ENCODE peak calls at places on chromosomes 4 and X, in four cellular contexts. R is K562, I is GM12878, A is HL-60. Q is an unnamed sample.

GRCh38 chr4:122480023-122480422 is 23.5 kb upstream of the IL2 start:
- DNase-seq in R (no peak), I (no peak), A (no peak), Q (no peak)

GRCh38 chrX:9339603-9340569 is 125.0 kb upstream of the TBL1X start:
- DNase-seq in R (no peak), I (no peak), A (no peak), Q (no peak)

GRCh38 chr4:87038837-87039715 is 104.3 kb downstream of the AFF1 start:
- DNase-seq in R (no peak), I (no peak), A (no peak), Q (no peak)

GRCh38 chrX:784829-785228 is 154.2 kb downstream of the SHOX start:
- DNase-seq in R (no peak), I (no peak), A (no peak), Q (no peak)

GRCh38 chr4:87410669-87411068 is 11.7 kb upstream of the NUDT9 start:
- DNase-seq in R (no peak), I (no peak), A (no peak), Q (no peak)

GRCh38 chr4:103204114-103204513 is 6.0 kb upstream of the CENPE start:
- DNase-seq in R (no peak), I (no peak), A (no peak), Q (no peak)

GRCh38 chr4:7361256-7361655 is 73.5 kb downstream of the PSAPL1 start:
- DNase-seq in R (no peak), I (no peak), A (no peak), Q (no peak)

GRCh38 chr4:164408831-164409230 is 345.1 kb upstream of the SMIM31 start:
- DNase-seq in R (no peak), I (no peak), A (no peak), Q (no peak)

GRCh38 chr4:4762909-4763814 is 96.3 kb upstream of the MSX1 start:
- DNase-seq in R (no peak), I (peak; percentile 86), A (no peak), Q (peak; percentile 59)

GRCh38 chr4:142743071-142743825 is 102.9 kb downstream of the INPP4B start:
- DNase-seq in R (no peak), I (no peak), A (no peak), Q (no peak)

GRCh38 chrX:54891573-54891972 is 29.1 kb upstream of the TRO start:
- DNase-seq in R (peak; percentile 16), I (no peak), A (peak; percentile 0), Q (no peak)

GRCh38 chr4:56530269-56531148 is 24.9 kb downstream of the ARL9 start:
- DNase-seq in R (peak; percentile 99), I (no peak), A (peak; percentile 40), Q (peak; percentile 58)

GRCh38 chrX:40887476-40887875 is 152.1 kb upstream of the MED14 start:
- DNase-seq in R (no peak), I (no peak), A (no peak), Q (no peak)

GRCh38 chr4:48015678-48016077 is 803 bp downstream of the CNGA1 start:
- DNase-seq in R (no peak), I (no peak), A (no peak), Q (no peak)

GRCh38 chr4:8525383-8526120 is 54.6 kb upstream of the GPR78 start:
- DNase-seq in R (no peak), I (no peak), A (no peak), Q (no peak)

GRCh38 chr4:71304289-71304850 is 34.5 kb upstream of the SLC4A4 start:
- DNase-seq in R (no peak), I (no peak), A (no peak), Q (no peak)

GRCh38 chr4:15327311-15328298 is 100.2 kb upstream of the C1QTNF7 start:
- DNase-seq in R (no peak), I (no peak), A (no peak), Q (no peak)

GRCh38 chr4:11904117-11904535 is 475.4 kb upstream of the HS3ST1 start:
- DNase-seq in R (no peak), I (no peak), A (no peak), Q (no peak)

GRCh38 chr4:140085924-140086323 is 68.1 kb downstream of the MAML3 start:
- DNase-seq in R (no peak), I (no peak), A (no peak), Q (no peak)

GRCh38 chr4:7254736-7255487 is 62.6 kb downstream of the SORCS2 start:
- DNase-seq in R (no peak), I (peak; percentile 54), A (no peak), Q (peak; percentile 39)

GRCh38 chrX:12970691-12971202 is 4.2 kb upstream of the TMSB4X start:
- DNase-seq in R (no peak), I (peak; percentile 55), A (no peak), Q (no peak)

GRCh38 chrX:17405225-17405969 is 30.4 kb downstream of the NHS start:
- DNase-seq in R (no peak), I (no peak), A (no peak), Q (no peak)

GRCh38 chr4:73446336-73446938 is 10.4 kb downstream of the AFP start:
- DNase-seq in R (peak; percentile 41), I (no peak), A (peak; percentile 12), Q (peak; percentile 7)

GRCh38 chr4:8844976-8845690 is 26.5 kb downstream of the HMX1 start:
- DNase-seq in R (no peak), I (no peak), A (no peak), Q (no peak)

GRCh38 chr4:142656178-142656577 is 189.9 kb downstream of the INPP4B start:
- DNase-seq in R (no peak), I (no peak), A (no peak), Q (no peak)

GRCh38 chrX:96705905-96706304 is 21.3 kb downstream of the DIAPH2 start:
- DNase-seq in R (no peak), I (no peak), A (no peak), Q (no peak)

GRCh38 chr4:184000457-184001395 is 95.6 kb downstream of the STOX2 start:
- DNase-seq in R (no peak), I (no peak), A (no peak), Q (no peak)

GRCh38 chr4:7964459-7964858 is 24.8 kb upstream of the AFAP1 start:
- DNase-seq in R (no peak), I (no peak), A (no peak), Q (no peak)

GRCh38 chr4:151021637-151022334 is 6.7 kb upstream of the LRBA start:
- DNase-seq in R (no peak), I (no peak), A (no peak), Q (no peak)

GRCh38 chrX:129310000-129310399 is 213.3 kb downstream of the SMARCA1 start:
- DNase-seq in R (no peak), I (no peak), A (no peak), Q (no peak)
- TF ChIP-seq SPI1 in R (no peak), I (no peak), A (no peak), Q (no peak)

DNA sequence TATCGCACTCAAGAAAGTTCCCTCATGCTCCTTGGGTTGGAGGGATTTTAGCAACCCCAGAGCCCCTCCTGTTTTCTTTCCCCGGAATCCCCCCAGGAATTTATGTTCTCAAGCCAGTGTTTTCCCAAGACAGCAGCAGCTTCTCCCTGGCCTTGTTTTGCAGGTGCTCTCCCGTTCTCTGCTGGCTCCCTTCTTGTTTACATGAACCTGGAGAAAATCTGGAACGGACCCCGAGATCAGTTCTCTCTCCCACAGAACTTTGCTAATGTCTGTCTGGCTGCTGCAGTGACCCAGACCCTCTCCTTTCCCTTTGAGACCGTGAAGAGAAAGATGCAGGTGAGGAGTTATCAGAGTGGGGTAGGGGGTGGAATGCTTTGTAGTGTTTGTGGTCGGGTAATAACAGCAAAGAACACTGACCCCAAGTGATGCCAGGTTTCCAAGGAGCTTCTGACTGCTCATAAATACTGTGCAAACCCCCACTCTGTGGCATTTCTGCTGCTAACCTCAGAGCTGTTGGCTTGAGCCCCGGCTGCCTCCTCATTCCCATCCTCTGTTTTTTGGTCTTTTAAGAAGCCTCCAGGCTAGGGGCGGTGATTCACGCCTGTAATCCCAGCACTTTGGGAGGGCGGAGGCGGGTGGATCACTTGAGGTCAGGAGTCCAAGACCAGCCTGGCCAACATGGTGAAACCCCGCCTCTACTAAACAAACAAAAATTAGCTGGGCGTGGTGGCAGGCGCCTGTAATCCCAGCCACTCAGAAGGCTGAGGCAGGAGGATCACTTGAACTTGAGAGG is 11.1 kb downstream of the SLC25A43 start:
- DNase-seq in R (no peak), I (no peak), A (no peak), Q (no peak)
- TF ChIP-seq SPI1 in R (no peak), I (no peak), A (no peak), Q (no peak)

GRCh38 chr4:69759189-69759604 is 1.2 kb downstream of the SULT1B1 start:
- DNase-seq in R (no peak), I (no peak), A (no peak), Q (no peak)

GRCh38 chr4:69757464-69757863 is 3.0 kb downstream of the SULT1B1 start:
- DNase-seq in R (no peak), I (no peak), A (no peak), Q (no peak)

GRCh38 chr4:69764311-69764710 is 3.9 kb upstream of the SULT1B1 start:
- DNase-seq in R (no peak), I (no peak), A (no peak), Q (no peak)

GRCh38 chr4:69763233-69763632 is 2.8 kb upstream of the SULT1B1 start:
- DNase-seq in R (no peak), I (no peak), A (no peak), Q (no peak)

DNA sequence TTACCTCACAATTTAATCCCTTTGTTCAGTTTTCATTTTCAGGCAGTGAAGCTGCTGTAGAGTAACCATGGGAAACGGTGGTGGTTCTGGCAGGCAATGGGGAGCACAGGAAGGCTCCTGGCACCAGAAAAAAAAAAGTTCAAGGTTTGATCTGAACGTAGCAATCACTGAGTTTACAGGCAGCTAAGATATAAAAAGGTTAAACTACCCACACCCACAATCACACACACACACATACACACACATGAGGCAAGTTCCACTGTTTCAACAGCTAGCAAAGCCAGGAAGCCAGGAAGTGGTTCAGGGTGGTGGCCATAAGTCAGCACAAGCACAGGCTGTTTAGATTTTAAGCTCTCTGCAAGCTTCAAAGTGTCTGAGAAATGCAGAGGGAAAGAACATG is at the start of gene SULT1B1:
- DNase-seq in R (no peak), I (no peak), A (no peak), Q (no peak)
- TF ChIP-seq SPI1 in R (no peak), I (no peak), A (peak; percentile 38), Q (no peak)

GRCh38 chr4:141154725-141155124 is 21.5 kb upstream of the RNF150 start:
- DNase-seq in R (no peak), I (no peak), A (no peak), Q (no peak)

GRCh38 chr4:141153751-141154510 is 20.7 kb upstream of the RNF150 start:
- DNase-seq in R (no peak), I (no peak), A (no peak), Q (no peak)

GRCh38 chr4:141155586-141155985 is 22.3 kb upstream of the RNF150 start:
- DNase-seq in R (no peak), I (no peak), A (no peak), Q (no peak)

GRCh38 chr4:141158219-141158618 is 24.9 kb upstream of the RNF150 start:
- DNase-seq in R (peak; percentile 32), I (no peak), A (no peak), Q (no peak)
- TF ChIP-seq SPI1 in R (no peak), I (no peak), A (no peak), Q (no peak)

Q was measured in GM12891.